ENCODE peak calls at places on chromosomes 12 and 14, in nine cellular contexts. One of them, this sample, is unnamed.

GRCh38 chr14:21997300-21997699 is 323.7 kb upstream of the OR4E1 start:
- DNase-seq in activated T-cell treated with anti-CD3 and anti-CD28 coated beads, Interleukin-2, amount 50 U/mL, for 72 hours: peak
- DNase-seq in GM04504: no peak
- DNase-seq in T-helper 2 cell: no peak
- DNase-seq in nephron progenitor cell: no peak
- DNase-seq in thoracic aorta: no peak
- DNase-seq in CD4-positive, CD25-positive, alpha-beta regulatory T cell: peak
- DNase-seq in left ventricle myocardium inferior: no peak
- DNase-seq in BJ: no peak
- DNase-seq in this sample: no peak

GRCh38 chr12:58413794-58414193 is 472.4 kb downstream of the ATP23 start:
- DNase-seq in activated T-cell treated with anti-CD3 and anti-CD28 coated beads, Interleukin-2, amount 50 U/mL, for 72 hours: no peak
- DNase-seq in GM04504: no peak
- DNase-seq in T-helper 2 cell: no peak
- DNase-seq in nephron progenitor cell: no peak
- DNase-seq in thoracic aorta: no peak
- DNase-seq in CD4-positive, CD25-positive, alpha-beta regulatory T cell: no peak
- DNase-seq in left ventricle myocardium inferior: no peak
- DNase-seq in BJ: no peak
- DNase-seq in this sample: no peak

GRCh38 chr12:88624911-88625310 is 44.6 kb upstream of the KITLG start:
- DNase-seq in activated T-cell treated with anti-CD3 and anti-CD28 coated beads, Interleukin-2, amount 50 U/mL, for 72 hours: no peak
- DNase-seq in GM04504: no peak
- DNase-seq in T-helper 2 cell: no peak
- DNase-seq in nephron progenitor cell: no peak
- DNase-seq in thoracic aorta: no peak
- DNase-seq in CD4-positive, CD25-positive, alpha-beta regulatory T cell: no peak
- DNase-seq in left ventricle myocardium inferior: no peak
- DNase-seq in BJ: no peak
- DNase-seq in this sample: peak

GRCh38 chr14:28656704-28657255 is 109.8 kb upstream of the FOXG1 start:
- DNase-seq in activated T-cell treated with anti-CD3 and anti-CD28 coated beads, Interleukin-2, amount 50 U/mL, for 72 hours: no peak
- DNase-seq in GM04504: no peak
- DNase-seq in T-helper 2 cell: no peak
- DNase-seq in nephron progenitor cell: no peak
- DNase-seq in thoracic aorta: no peak
- DNase-seq in CD4-positive, CD25-positive, alpha-beta regulatory T cell: no peak
- DNase-seq in left ventricle myocardium inferior: no peak
- DNase-seq in BJ: no peak
- DNase-seq in this sample: no peak

GRCh38 chr14:60637138-60637489 is 12.2 kb downstream of the SIX1 start:
- DNase-seq in activated T-cell treated with anti-CD3 and anti-CD28 coated beads, Interleukin-2, amount 50 U/mL, for 72 hours: no peak
- DNase-seq in GM04504: no peak
- DNase-seq in T-helper 2 cell: no peak
- DNase-seq in nephron progenitor cell: no peak
- DNase-seq in thoracic aorta: no peak
- DNase-seq in CD4-positive, CD25-positive, alpha-beta regulatory T cell: no peak
- DNase-seq in left ventricle myocardium inferior: no peak
- DNase-seq in BJ: no peak
- DNase-seq in this sample: no peak

GRCh38 chr14:59371762-59372161 is 93.4 kb downstream of the GPR135 start:
- DNase-seq in activated T-cell treated with anti-CD3 and anti-CD28 coated beads, Interleukin-2, amount 50 U/mL, for 72 hours: no peak
- DNase-seq in GM04504: no peak
- DNase-seq in T-helper 2 cell: no peak
- DNase-seq in nephron progenitor cell: no peak
- DNase-seq in thoracic aorta: no peak
- DNase-seq in CD4-positive, CD25-positive, alpha-beta regulatory T cell: no peak
- DNase-seq in left ventricle myocardium inferior: no peak
- DNase-seq in BJ: no peak
- DNase-seq in this sample: no peak

GRCh38 chr12:1630081-1630826 is 1.2 kb downstream of the WNT5B start:
- DNase-seq in activated T-cell treated with anti-CD3 and anti-CD28 coated beads, Interleukin-2, amount 50 U/mL, for 72 hours: peak
- DNase-seq in GM04504: no peak
- DNase-seq in T-helper 2 cell: no peak
- DNase-seq in nephron progenitor cell: peak
- DNase-seq in thoracic aorta: no peak
- DNase-seq in CD4-positive, CD25-positive, alpha-beta regulatory T cell: peak
- DNase-seq in left ventricle myocardium inferior: peak
- DNase-seq in BJ: no peak
- DNase-seq in this sample: no peak

GRCh38 chr14:100841445-100842403 is 15.8 kb downstream of the MEG3 start:
- DNase-seq in activated T-cell treated with anti-CD3 and anti-CD28 coated beads, Interleukin-2, amount 50 U/mL, for 72 hours: no peak
- DNase-seq in GM04504: no peak
- DNase-seq in T-helper 2 cell: no peak
- DNase-seq in nephron progenitor cell: no peak
- DNase-seq in thoracic aorta: no peak
- DNase-seq in CD4-positive, CD25-positive, alpha-beta regulatory T cell: no peak
- DNase-seq in left ventricle myocardium inferior: no peak
- DNase-seq in BJ: no peak
- DNase-seq in this sample: no peak

GRCh38 chr14:24816011-24816928 is 182.3 kb upstream of the GZMB start:
- DNase-seq in activated T-cell treated with anti-CD3 and anti-CD28 coated beads, Interleukin-2, amount 50 U/mL, for 72 hours: no peak
- DNase-seq in GM04504: no peak
- DNase-seq in T-helper 2 cell: no peak
- DNase-seq in nephron progenitor cell: peak
- DNase-seq in thoracic aorta: no peak
- DNase-seq in CD4-positive, CD25-positive, alpha-beta regulatory T cell: no peak
- DNase-seq in left ventricle myocardium inferior: no peak
- DNase-seq in BJ: no peak
- DNase-seq in this sample: peak

This sample was measured in stromal cell of bone marrow.